ENCODE peak calls at places on chromosomes 5 and 9, in seven cellular contexts. J is cardiac muscle cell, T is HL-60, U is cardiac fibroblast, P is endothelial cell of umbilical vein, N is GM12878, S is nephron progenitor cell. F is an unnamed sample.

GRCh38 chr9:127386249-127386648 is 10.7 kb upstream of the SLC2A8 start:
- DNase-seq in J (no peak), T (no peak), U (no peak), P (no peak), N (no peak), S (no peak), F (no peak)

GRCh38 chr9:137030931-137031527 is 859 bp downstream of the FUT7 start:
- DNase-seq in J (no peak), T (no peak), U (no peak), P (no peak), N (no peak), S (no peak), F (no peak)

GRCh38 chr5:32828492-32828891 is 117.4 kb downstream of the NPR3 start:
- DNase-seq in J (no peak), T (no peak), U (no peak), P (no peak), N (no peak), S (no peak), F (no peak)

GRCh38 chr5:1468247-1468612 is 23.0 kb upstream of the SLC6A3 start:
- DNase-seq in J (peak; percentile 57), T (no peak), U (peak; percentile 33), P (no peak), N (no peak), S (peak; percentile 58), F (peak; percentile 46)

GRCh38 chr5:72137826-72138409 is 30.6 kb downstream of the MAP1B start:
- DNase-seq in J (no peak), T (no peak), U (no peak), P (peak; percentile 51), N (no peak), S (no peak), F (no peak)

GRCh38 chr9:20940447-20941176 is 90.8 kb downstream of the HACD4 start:
- DNase-seq in J (no peak), T (no peak), U (no peak), P (no peak), N (no peak), S (no peak), F (no peak)

GRCh38 chr9:129697111-129697955 is 31.9 kb downstream of the PRRX2 start:
- DNase-seq in J (peak; percentile 75), T (peak; percentile 31), U (peak; percentile 71), P (no peak), N (no peak), S (peak; percentile 72), F (peak; percentile 79)

GRCh38 chr5:140881889-140882590 is at the start of gene PCDHA13:
- DNase-seq in J (no peak), T (no peak), U (no peak), P (peak; percentile 42), N (no peak), S (no peak), F (no peak)

GRCh38 chr5:168177831-168178450 is 113.5 kb upstream of the WWC1 start:
- DNase-seq in J (peak; percentile 84), T (no peak), U (no peak), P (no peak), N (no peak), S (peak; percentile 42), F (peak; percentile 31)

GRCh38 chr9:115393976-115394775 is 276.2 kb upstream of the TNC start:
- DNase-seq in J (no peak), T (no peak), U (no peak), P (no peak), N (no peak), S (no peak), F (no peak)

GRCh38 chr5:179223961-179224360 is 121.3 kb downstream of the ADAMTS2 start:
- DNase-seq in J (no peak), T (no peak), U (no peak), P (no peak), N (no peak), S (no peak), F (no peak)

GRCh38 chr5:66307647-66308257 is 163.7 kb downstream of the SREK1 start:
- DNase-seq in J (peak; percentile 80), T (no peak), U (peak; percentile 84), P (peak; percentile 69), N (no peak), S (peak; percentile 28), F (peak; percentile 67)

GRCh38 chr5:77015938-77016569 is 14.2 kb upstream of the AGGF1 start:
- DNase-seq in J (peak; percentile 64), T (no peak), U (peak; percentile 83), P (peak; percentile 66), N (no peak), S (no peak), F (peak; percentile 31)

GRCh38 chr9:76717611-76718010 is 46.6 kb upstream of the PCA3 start:
- DNase-seq in J (no peak), T (no peak), U (peak; percentile 12), P (peak; percentile 77), N (no peak), S (no peak), F (no peak)

GRCh38 chr5:116320486-116320885 is 235.7 kb downstream of the COMMD10 start:
- DNase-seq in J (no peak), T (no peak), U (peak; percentile 35), P (peak; percentile 79), N (no peak), S (no peak), F (no peak)

F was measured in HEK293T.